ENCODE peak calls at places on chromosomes 12 and 14, in four cellular contexts. D, M, P and U are unnamed samples.

GRCh38 chr12:95774311-95775045 is 16.1 kb downstream of the NTN4 start:
- DNase-seq in M (no peak), D (no peak), P (peak), U (no peak)

GRCh38 chr14:71371711-71372396 is 464.6 kb downstream of the PCNX1 start:
- DNase-seq in D (no peak), P (peak), M (no peak), U (no peak)

GRCh38 chr12:32891956-32892355 is 4.6 kb downstream of the PKP2 start:
- DNase-seq in P (no peak), M (no peak), D (no peak), U (peak)

GRCh38 chr12:131897276-131897675 is 2.9 kb downstream of the ULK1 start:
- DNase-seq in D (peak), M (peak), P (no peak), U (no peak)

GRCh38 chr14:89941830-89942377 is 12.6 kb downstream of the EFCAB11 start:
- DNase-seq in D (no peak), M (no peak), P (no peak), U (no peak)

GRCh38 chr14:92215579-92215978 is 93.8 kb downstream of the CPSF2 start:
- DNase-seq in M (no peak), D (no peak), P (no peak), U (no peak)

GRCh38 chr14:94485944-94486841 is 10.2 kb upstream of the SERPINA9 start:
- DNase-seq in M (peak), P (peak), D (peak), U (peak)

GRCh38 chr12:124756151-124756550 is 107.5 kb downstream of the SCARB1 start:
- DNase-seq in P (peak), D (no peak), M (no peak), U (no peak)

GRCh38 chr14:99347561-99347960 is 75.6 kb upstream of the BCL11B start:
- DNase-seq in P (no peak), M (no peak), D (no peak), U (no peak)

GRCh38 chr14:81323621-81324400 is 76.3 kb downstream of the STON2 start:
- DNase-seq in M (no peak), P (no peak), D (no peak), U (peak)

GRCh38 chr12:14395059-14395778 is 29.7 kb downstream of the ATF7IP start:
- DNase-seq in M (no peak), D (no peak), P (no peak), U (no peak)

GRCh38 chr14:29222671-29223268 is 456.2 kb downstream of the FOXG1 start:
- DNase-seq in D (no peak), P (peak), M (no peak), U (peak)

GRCh38 chr12:46459111-46459510 is 86.5 kb upstream of the SLC38A2 start:
- DNase-seq in P (peak), M (no peak), D (no peak), U (no peak)

GRCh38 chr12:111425655-111426054 is 19.9 kb downstream of the SH2B3 start:
- DNase-seq in P (no peak), D (no peak), M (peak), U (no peak)

GRCh38 chr14:28896337-28896736 is 129.8 kb downstream of the FOXG1 start:
- DNase-seq in P (no peak), D (no peak), M (no peak), U (no peak)

GRCh38 chr12:6536894-6537579 is 2.7 kb downstream of the GAPDH start:
- DNase-seq in D (peak), M (no peak), P (peak), U (peak)

GRCh38 chr12:20127401-20127800 is 240.9 kb upstream of the PDE3A start:
- DNase-seq in D (no peak), P (peak), M (no peak), U (no peak)

GRCh38 chr14:74591899-74592298 is 20.1 kb downstream of the LTBP2 start:
- DNase-seq in D (peak), M (no peak), P (peak), U (no peak)

GRCh38 chr12:67592228-67593011 is 56.1 kb upstream of the DYRK2 start:
- DNase-seq in M (no peak), P (peak), D (no peak), U (no peak)

GRCh38 chr12:43893670-43894069 is 57.8 kb downstream of the TMEM117 start:
- DNase-seq in M (no peak), D (no peak), P (peak), U (no peak)

GRCh38 chr14:50792058-50792477 is 38.9 kb downstream of the NIN start:
- DNase-seq in D (no peak), P (no peak), M (no peak), U (no peak)

GRCh38 chr12:90897316-90897715 is 57.7 kb downstream of the CCER1 start:
- DNase-seq in P (no peak), D (no peak), M (no peak), U (no peak)